ENCODE peak calls at places on chromosomes 12 and 14, in eight cellular contexts. One of them, this sample, is unnamed.

GRCh38 chr12:48925218-48925871 is at the start of gene FKBP11:
- DNase-seq in endothelial cell of umbilical vein: peak
- DNase-seq in AG20443: peak
- DNase-seq in stimulated activated CD8-positive, alpha-beta memory T cell treated with anti-CD3 and anti-CD28 coated beads, Interleukin-4, amount 100 ng/mL, for 1 hour: peak
- DNase-seq in HL-60: no peak
- DNase-seq in foreskin fibroblast: peak
- DNase-seq in germinal center: peak
- DNase-seq in RCC 7860: no peak
- DNase-seq in this sample: no peak

GRCh38 chr14:54116163-54116562 is 159.5 kb upstream of the BMP4 start:
- DNase-seq in endothelial cell of umbilical vein: no peak
- DNase-seq in germinal center: no peak
- DNase-seq in foreskin fibroblast: no peak
- DNase-seq in HL-60: no peak
- DNase-seq in RCC 7860: no peak
- DNase-seq in AG20443: no peak
- DNase-seq in stimulated activated CD8-positive, alpha-beta memory T cell treated with anti-CD3 and anti-CD28 coated beads, Interleukin-4, amount 100 ng/mL, for 1 hour: no peak
- DNase-seq in this sample: no peak

GRCh38 chr12:109994262-109995175 is 1.6 kb downstream of the GIT2 start:
- DNase-seq in HL-60: peak
- DNase-seq in stimulated activated CD8-positive, alpha-beta memory T cell treated with anti-CD3 and anti-CD28 coated beads, Interleukin-4, amount 100 ng/mL, for 1 hour: no peak
- DNase-seq in AG20443: no peak
- DNase-seq in germinal center: peak
- DNase-seq in RCC 7860: no peak
- DNase-seq in foreskin fibroblast: no peak
- DNase-seq in endothelial cell of umbilical vein: peak
- DNase-seq in this sample: no peak

GRCh38 chr12:70847871-70848270 is 72.7 kb downstream of the PTPRR start:
- DNase-seq in germinal center: no peak
- DNase-seq in endothelial cell of umbilical vein: no peak
- DNase-seq in RCC 7860: no peak
- DNase-seq in foreskin fibroblast: no peak
- DNase-seq in stimulated activated CD8-positive, alpha-beta memory T cell treated with anti-CD3 and anti-CD28 coated beads, Interleukin-4, amount 100 ng/mL, for 1 hour: no peak
- DNase-seq in HL-60: no peak
- DNase-seq in AG20443: no peak
- DNase-seq in this sample: no peak

GRCh38 chr14:64915797-64916196 is 1.5 kb downstream of the CHURC1 start:
- DNase-seq in foreskin fibroblast: no peak
- DNase-seq in germinal center: no peak
- DNase-seq in stimulated activated CD8-positive, alpha-beta memory T cell treated with anti-CD3 and anti-CD28 coated beads, Interleukin-4, amount 100 ng/mL, for 1 hour: no peak
- DNase-seq in endothelial cell of umbilical vein: no peak
- DNase-seq in AG20443: no peak
- DNase-seq in HL-60: peak
- DNase-seq in RCC 7860: no peak
- DNase-seq in this sample: no peak

GRCh38 chr12:8088574-8088973 is 6.5 kb downstream of the NECAP1 start:
- DNase-seq in stimulated activated CD8-positive, alpha-beta memory T cell treated with anti-CD3 and anti-CD28 coated beads, Interleukin-4, amount 100 ng/mL, for 1 hour: no peak
- DNase-seq in AG20443: no peak
- DNase-seq in germinal center: peak
- DNase-seq in foreskin fibroblast: no peak
- DNase-seq in RCC 7860: no peak
- DNase-seq in HL-60: peak
- DNase-seq in endothelial cell of umbilical vein: no peak
- DNase-seq in this sample: no peak

GRCh38 chr14:102758087-102758486 is 19.2 kb upstream of the TRAF3 start:
- DNase-seq in stimulated activated CD8-positive, alpha-beta memory T cell treated with anti-CD3 and anti-CD28 coated beads, Interleukin-4, amount 100 ng/mL, for 1 hour: no peak
- DNase-seq in endothelial cell of umbilical vein: no peak
- DNase-seq in HL-60: no peak
- DNase-seq in foreskin fibroblast: no peak
- DNase-seq in RCC 7860: no peak
- DNase-seq in germinal center: no peak
- DNase-seq in AG20443: no peak
- DNase-seq in this sample: no peak

GRCh38 chr14:74984241-74985027 is 18.3 kb upstream of the EIF2B2 start:
- DNase-seq in germinal center: no peak
- DNase-seq in HL-60: no peak
- DNase-seq in RCC 7860: no peak
- DNase-seq in endothelial cell of umbilical vein: no peak
- DNase-seq in foreskin fibroblast: no peak
- DNase-seq in stimulated activated CD8-positive, alpha-beta memory T cell treated with anti-CD3 and anti-CD28 coated beads, Interleukin-4, amount 100 ng/mL, for 1 hour: no peak
- DNase-seq in AG20443: peak
- DNase-seq in this sample: no peak

GRCh38 chr14:103510311-103511021 is 12.2 kb downstream of the CKB start:
- DNase-seq in HL-60: no peak
- DNase-seq in germinal center: peak
- DNase-seq in RCC 7860: no peak
- DNase-seq in stimulated activated CD8-positive, alpha-beta memory T cell treated with anti-CD3 and anti-CD28 coated beads, Interleukin-4, amount 100 ng/mL, for 1 hour: no peak
- DNase-seq in AG20443: no peak
- DNase-seq in endothelial cell of umbilical vein: no peak
- DNase-seq in foreskin fibroblast: no peak
- DNase-seq in this sample: no peak

GRCh38 chr12:27193854-27194544 is 50.1 kb upstream of the STK38L start:
- DNase-seq in RCC 7860: peak
- DNase-seq in AG20443: peak
- DNase-seq in germinal center: no peak
- DNase-seq in endothelial cell of umbilical vein: peak
- DNase-seq in HL-60: no peak
- DNase-seq in stimulated activated CD8-positive, alpha-beta memory T cell treated with anti-CD3 and anti-CD28 coated beads, Interleukin-4, amount 100 ng/mL, for 1 hour: no peak
- DNase-seq in foreskin fibroblast: peak
- DNase-seq in this sample: no peak

GRCh38 chr14:100659345-100660001 is 67.2 kb upstream of the DLK1 start:
- DNase-seq in AG20443: no peak
- DNase-seq in germinal center: no peak
- DNase-seq in stimulated activated CD8-positive, alpha-beta memory T cell treated with anti-CD3 and anti-CD28 coated beads, Interleukin-4, amount 100 ng/mL, for 1 hour: no peak
- DNase-seq in HL-60: no peak
- DNase-seq in foreskin fibroblast: no peak
- DNase-seq in endothelial cell of umbilical vein: no peak
- DNase-seq in RCC 7860: no peak
- DNase-seq in this sample: no peak

GRCh38 chr12:94557896-94558295 is 92.5 kb downstream of the TMCC3 start:
- DNase-seq in stimulated activated CD8-positive, alpha-beta memory T cell treated with anti-CD3 and anti-CD28 coated beads, Interleukin-4, amount 100 ng/mL, for 1 hour: no peak
- DNase-seq in AG20443: no peak
- DNase-seq in germinal center: no peak
- DNase-seq in RCC 7860: no peak
- DNase-seq in endothelial cell of umbilical vein: no peak
- DNase-seq in HL-60: no peak
- DNase-seq in foreskin fibroblast: no peak
- DNase-seq in this sample: no peak

GRCh38 chr12:117985182-117985581 is 16.4 kb upstream of the KSR2 start:
- DNase-seq in endothelial cell of umbilical vein: no peak
- DNase-seq in HL-60: no peak
- DNase-seq in foreskin fibroblast: no peak
- DNase-seq in stimulated activated CD8-positive, alpha-beta memory T cell treated with anti-CD3 and anti-CD28 coated beads, Interleukin-4, amount 100 ng/mL, for 1 hour: no peak
- DNase-seq in AG20443: no peak
- DNase-seq in RCC 7860: no peak
- DNase-seq in germinal center: no peak
- DNase-seq in this sample: no peak